ENCODE peak calls at places on chromosomes 12 and 14, in five cellular contexts. D is fibroblast of lung, U is lower lobe of right lung, S is small intestine, O is K562. Y is an unnamed sample.

GRCh38 chr14:75022655-75023054 is 19.9 kb downstream of the EIF2B2 start:
- DNase-seq in D (no peak), U (no peak), S (no peak), O (peak), Y (peak)

GRCh38 chr14:76996563-76997146 is 31.9 kb downstream of the IRF2BPL start:
- DNase-seq in D (no peak), U (no peak), S (no peak), O (no peak), Y (no peak)

GRCh38 chr12:124609041-124609984 is 41.9 kb upstream of the NCOR2 start:
- DNase-seq in D (peak), U (peak), S (peak), O (peak), Y (no peak)

GRCh38 chr12:39990122-39991101 is 115.5 kb downstream of the SLC2A13 start:
- DNase-seq in D (peak), U (peak), S (peak), O (peak), Y (peak)

GRCh38 chr12:120579179-120579578 is 2.0 kb downstream of the POP5 start:
- DNase-seq in D (no peak), U (no peak), S (no peak), O (no peak), Y (no peak)

GRCh38 chr12:42236017-42236416 is 2.0 kb downstream of the YAF2 start:
- DNase-seq in D (no peak), U (no peak), S (no peak), O (no peak), Y (no peak)

GRCh38 chr14:93941293-93941910 is 14.3 kb downstream of the FAM181A start:
- DNase-seq in D (peak), U (no peak), S (no peak), O (no peak), Y (no peak)

GRCh38 chr12:112294793-112295192 is 87.4 kb downstream of the HECTD4 start:
- DNase-seq in D (peak), U (no peak), S (peak), O (no peak), Y (no peak)

GRCh38 chr14:74655597-74656389 is 43.8 kb upstream of the LTBP2 start:
- DNase-seq in D (peak), U (no peak), S (no peak), O (no peak), Y (no peak)

GRCh38 chr14:55512421-55512820 is 67.6 kb upstream of the KTN1 start:
- DNase-seq in D (peak), U (no peak), S (no peak), O (no peak), Y (no peak)

GRCh38 chr12:41606741-41607460 is 418.8 kb downstream of the PDZRN4 start:
- DNase-seq in D (no peak), U (no peak), S (no peak), O (no peak), Y (no peak)

GRCh38 chr12:34218193-34219045 is 196.1 kb downstream of the ALG10 start:
- DNase-seq in D (peak), U (peak), S (peak), O (peak), Y (peak)

GRCh38 chr12:65171073-65171472 is 1.7 kb downstream of the LEMD3 start:
- DNase-seq in D (peak), U (no peak), S (no peak), O (no peak), Y (no peak)

GRCh38 chr14:94581127-94581999 is at the start of gene SERPINA5:
- DNase-seq in D (no peak), U (no peak), S (no peak), O (peak), Y (peak)

GRCh38 chr12:22935501-22935900 is 310.5 kb downstream of the ETNK1 start:
- DNase-seq in D (peak), U (no peak), S (no peak), O (no peak), Y (no peak)

GRCh38 chr14:104687601-104688504 is 1.6 kb upstream of the INF2 start:
- DNase-seq in D (peak), U (peak), S (peak), O (no peak), Y (peak)

GRCh38 chr14:104685998-104686610 is 3.3 kb upstream of the INF2 start:
- DNase-seq in D (no peak), U (no peak), S (no peak), O (no peak), Y (no peak)

GRCh38 chr14:104688505-104688754 is 988 bp upstream of the INF2 start:
- DNase-seq in D (no peak), U (no peak), S (no peak), O (no peak), Y (no peak)

GRCh38 chr14:104685216-104685997 is 4.0 kb upstream of the INF2 start:
- DNase-seq in D (no peak), U (no peak), S (peak), O (no peak), Y (no peak)

GRCh38 chr14:104686624-104687517 is 2.5 kb upstream of the INF2 start:
- DNase-seq in D (no peak), U (no peak), S (peak), O (no peak), Y (peak)
- H3K4me3 ChIP-seq in D (no peak), U (no peak), S (no peak), O (no peak), Y (no peak)

GRCh38 chr14:68591786-68592185 is 201.1 kb downstream of the ZFP36L1 start:
- DNase-seq in D (no peak), U (no peak), S (no peak), O (no peak), Y (no peak)

GRCh38 chr14:68592948-68593347 is 199.9 kb downstream of the ZFP36L1 start:
- DNase-seq in D (no peak), U (no peak), S (no peak), O (no peak), Y (no peak)

GRCh38 chr14:68590233-68590535 is 202.7 kb downstream of the ZFP36L1 start:
- DNase-seq in D (no peak), U (no peak), S (no peak), O (no peak), Y (no peak)

GRCh38 chr14:68585690-68586089 is 207.2 kb downstream of the ZFP36L1 start:
- DNase-seq in D (no peak), U (no peak), S (no peak), O (no peak), Y (peak)

DNA sequence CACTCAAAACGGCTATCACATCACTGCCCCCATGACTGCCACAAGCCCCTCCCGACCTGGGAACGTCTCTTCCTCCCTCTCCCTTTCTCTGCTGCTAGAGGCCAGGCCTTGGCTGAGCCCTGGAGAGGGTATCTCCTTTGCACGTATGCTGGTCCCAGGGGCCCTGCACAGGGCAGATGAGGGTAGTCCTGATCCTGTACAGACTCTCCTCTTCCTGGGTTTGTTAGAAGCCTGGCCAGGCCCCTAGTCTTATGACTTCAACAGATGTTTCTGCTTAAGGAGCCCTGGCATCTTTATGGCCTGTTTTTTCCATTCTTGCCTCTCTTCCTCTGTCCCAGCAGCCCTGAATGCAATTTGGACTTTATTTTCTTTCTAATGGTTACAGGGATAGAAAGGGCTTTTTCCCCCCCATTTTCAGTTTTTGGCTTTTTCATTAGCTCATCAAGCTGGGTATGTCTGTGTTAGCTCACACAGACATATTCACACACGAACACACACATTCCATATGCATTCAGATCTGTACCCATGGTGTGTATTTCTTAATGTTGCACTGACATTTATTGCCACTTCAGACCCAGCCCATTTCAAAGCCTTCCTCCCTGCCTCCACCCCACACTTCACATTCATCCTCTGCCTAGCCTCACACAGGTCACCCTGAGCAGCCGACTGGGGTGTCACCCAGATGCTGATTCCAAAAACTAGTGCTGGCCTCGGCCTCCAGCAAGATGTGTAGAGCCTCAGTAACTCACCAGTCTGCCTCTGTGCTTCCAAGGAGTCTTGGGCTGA is 203.2 kb downstream of the ZFP36L1 start:
- DNase-seq in D (peak), U (no peak), S (no peak), O (no peak), Y (no peak)
- H3K27ac ChIP-seq in D (peak), U (peak), S (no peak), O (no peak), Y (no peak)

DNA sequence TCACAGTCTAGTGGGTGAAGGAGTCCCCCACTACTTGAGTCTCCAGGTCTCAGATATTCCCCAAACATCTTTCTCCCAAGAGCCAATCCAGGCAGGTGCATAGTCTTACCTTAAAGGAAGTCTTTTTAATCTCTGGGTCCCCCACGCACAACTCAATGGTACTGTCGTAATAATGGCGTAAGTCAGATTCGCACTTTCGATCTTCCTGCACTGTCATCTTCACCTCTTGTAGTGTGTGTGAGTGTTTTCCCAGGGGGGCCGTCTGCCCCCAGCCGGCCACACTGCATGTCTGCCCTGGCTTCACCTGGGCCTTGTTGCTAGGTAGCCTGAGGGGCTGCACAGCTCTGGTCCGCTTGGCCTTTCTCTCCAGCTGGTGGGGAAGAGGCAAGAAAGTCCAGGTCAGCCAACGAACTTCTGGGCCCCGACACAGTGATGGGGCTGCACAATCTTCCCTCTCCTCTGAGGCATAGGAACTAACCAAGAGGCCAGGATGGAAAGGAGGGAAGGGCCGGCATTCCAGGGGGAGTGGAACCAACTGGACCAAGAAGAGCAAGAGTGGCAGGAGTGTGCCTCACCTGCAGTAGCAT is 2.1 kb downstream of the GZMB start:
- DNase-seq in D (no peak), U (no peak), S (no peak), O (no peak), Y (no peak)
- H3K4me3 ChIP-seq in D (no peak), U (no peak), S (no peak), O (no peak), Y (no peak)

GRCh38 chr14:21095430-21096205 is 2.8 kb downstream of the ZNF219 start:
- DNase-seq in D (peak), U (no peak), S (no peak), O (no peak), Y (peak)

GRCh38 chr14:21096889-21097615 is 1.4 kb downstream of the ZNF219 start:
- DNase-seq in D (no peak), U (no peak), S (peak), O (no peak), Y (no peak)

GRCh38 chr14:21097616-21098133 is 780 bp downstream of the ZNF219 start:
- DNase-seq in D (no peak), U (peak), S (no peak), O (no peak), Y (peak)

GRCh38 chr14:21098134-21098891 is at the start of gene ZNF219:
- DNase-seq in D (peak), U (peak), S (peak), O (peak), Y (peak)

DNA sequence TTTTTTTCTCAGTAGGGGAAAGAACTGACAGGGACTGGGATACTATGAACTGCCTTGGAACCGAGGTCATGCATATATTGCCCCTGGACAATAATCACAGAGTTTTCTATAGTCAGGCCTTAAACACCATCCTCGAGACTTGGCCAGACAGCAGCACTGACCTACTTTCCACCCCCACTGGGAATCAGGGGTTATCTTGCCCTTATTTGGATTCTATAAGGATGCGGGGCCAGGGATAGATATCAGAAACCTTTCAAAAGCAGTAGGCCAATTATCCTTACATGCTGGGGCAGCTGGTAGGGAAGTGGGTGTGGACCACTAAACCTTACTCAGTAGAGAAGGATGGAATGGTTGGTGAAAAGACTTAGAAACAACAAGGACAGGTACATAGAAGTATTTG is 2.0 kb downstream of the ZNF219 start:
- DNase-seq in D (no peak), U (no peak), S (no peak), O (no peak), Y (no peak)
- H3K27ac ChIP-seq in D (no peak), U (peak), S (peak), O (no peak), Y (peak)

GRCh38 chr12:6345319-6346071 is 3.6 kb upstream of the TNFRSF1A start:
- DNase-seq in D (peak), U (no peak), S (peak), O (peak), Y (no peak)
- H3K4me3 ChIP-seq in D (no peak), U (no peak), S (no peak), O (no peak), Y (no peak)

DNA sequence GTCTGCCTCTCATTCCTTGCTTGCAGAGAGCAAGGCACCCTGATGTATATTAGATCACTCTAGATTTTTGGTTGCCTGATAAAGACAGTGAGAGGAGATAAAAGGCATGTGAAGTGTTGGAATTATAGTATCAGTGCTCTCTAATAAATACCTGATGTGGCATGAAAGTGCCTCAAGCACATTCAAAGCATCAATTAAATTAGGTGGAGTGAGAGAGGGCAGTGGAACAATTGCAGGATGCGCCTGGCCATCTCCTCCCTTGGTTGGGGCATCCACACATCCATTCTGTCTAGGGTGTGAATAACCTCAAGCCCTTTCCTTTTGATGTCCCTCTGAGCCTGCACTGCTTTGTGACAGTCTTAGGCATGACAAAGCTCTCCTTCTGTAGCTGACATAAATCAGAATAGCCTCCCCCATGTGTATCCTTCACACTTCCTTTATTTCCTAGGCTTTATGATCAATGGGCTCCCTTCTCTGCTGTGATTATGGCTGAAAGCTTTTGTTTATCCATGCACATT is 13.6 kb downstream of the EMP1 start:
- DNase-seq in D (no peak), U (no peak), S (no peak), O (no peak), Y (peak)
- H3K27ac ChIP-seq in D (peak), U (peak), S (no peak), O (no peak), Y (no peak)

DNA sequence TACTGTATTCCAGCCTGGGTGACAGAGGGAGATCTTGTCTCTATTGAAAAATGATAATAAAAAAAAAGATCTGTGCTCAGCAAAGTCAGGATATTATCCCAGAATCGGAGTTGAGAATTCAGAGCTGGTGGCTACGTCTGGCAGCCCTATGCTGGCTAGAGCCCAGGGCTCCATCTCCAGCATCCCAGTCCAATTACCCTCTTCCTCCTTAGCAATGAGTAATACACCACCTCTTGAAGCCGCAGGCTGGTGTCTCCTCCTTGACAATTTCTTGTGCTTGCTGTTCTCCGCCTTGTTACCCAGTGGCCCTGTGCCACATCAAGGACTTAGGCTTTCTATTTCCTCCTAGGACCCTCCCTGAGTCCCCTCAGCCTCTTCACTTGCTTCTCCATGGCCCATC is 38.4 kb upstream of the DDX11 start:
- DNase-seq in D (no peak), U (no peak), S (no peak), O (no peak), Y (no peak)
- H3K4me3 ChIP-seq in D (no peak), U (no peak), S (no peak), O (no peak), Y (no peak)

DNA sequence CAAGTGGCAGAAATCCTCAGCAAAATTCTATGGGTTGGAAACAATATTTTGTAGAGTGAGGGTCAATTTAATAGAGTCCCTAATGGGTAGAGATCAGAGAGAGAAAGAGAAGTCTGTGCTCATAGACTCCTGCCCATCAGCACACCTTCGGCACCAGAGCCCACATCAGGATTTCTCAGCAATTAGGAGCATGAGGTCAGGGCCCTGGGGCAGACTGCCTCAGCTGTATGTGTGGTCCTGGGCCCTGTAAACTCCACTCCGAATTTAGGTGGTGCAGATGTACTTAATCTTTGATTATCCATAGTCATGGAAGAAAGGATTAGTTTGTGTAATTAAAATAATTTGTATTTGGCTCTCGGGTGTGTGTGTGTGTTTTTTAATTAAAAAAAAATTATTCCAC is 372.6 kb downstream of the AEBP2 start:
- DNase-seq in D (no peak), U (no peak), S (no peak), O (no peak), Y (no peak)
- H3K27ac ChIP-seq in D (no peak), U (no peak), S (no peak), O (no peak), Y (no peak)

DNA sequence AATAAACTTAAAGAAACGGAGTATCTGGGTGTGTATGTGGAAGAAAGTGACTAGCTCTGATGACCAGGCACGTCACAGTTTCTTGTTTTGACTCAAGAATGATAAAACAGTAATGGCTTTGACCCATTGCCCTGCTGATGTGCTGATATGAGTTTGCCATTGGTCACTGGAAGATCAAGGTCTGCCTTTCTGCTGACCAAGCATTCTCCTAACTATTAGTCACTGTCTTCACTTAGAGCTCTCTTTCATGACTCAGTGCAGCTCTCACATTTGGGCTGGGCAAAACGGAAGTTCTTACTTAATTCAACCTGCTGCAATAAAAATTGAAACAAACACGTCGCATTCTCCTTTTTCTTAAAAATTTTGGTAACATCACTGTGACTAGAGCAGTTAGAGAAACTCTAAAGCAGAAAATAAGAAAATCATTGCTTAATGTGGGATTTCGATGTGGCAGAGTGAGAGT is 366.7 kb downstream of the BTG1 start:
- DNase-seq in D (peak), U (no peak), S (peak), O (peak), Y (no peak)
- H3K4me3 ChIP-seq in D (peak), U (no peak), S (no peak), O (no peak), Y (no peak)